ENCODE peak calls at places on chromosome 14, in four cellular contexts. R is endothelial cell, B is MCF 10A, P is PC-9. D is an unnamed sample.

GRCh38 chr14:65224799-65225198 is 122.5 kb upstream of the MAX start:
- DNase-seq in R (no peak), B (peak; percentile 17), P (peak; percentile 18), D (no peak)

GRCh38 chr14:50955373-50956043 is 11.2 kb upstream of the PYGL start:
- DNase-seq in R (peak; percentile 26), B (peak; percentile 98), P (peak; percentile 97), D (peak; percentile 64)

GRCh38 chr14:91067186-91067585 is 6.7 kb upstream of the RPS6KA5 start:
- DNase-seq in R (no peak), B (no peak), P (no peak), D (peak; percentile 81)

GRCh38 chr14:50397461-50398196 is 948 bp upstream of the CDKL1 start:
- DNase-seq in R (no peak), B (peak; percentile 71), P (no peak), D (no peak)

GRCh38 chr14:22666203-22666893 is 22.2 kb upstream of the OR6J1 start:
- DNase-seq in R (no peak), B (no peak), P (no peak), D (no peak)

GRCh38 chr14:50926851-50927386 is 17.4 kb downstream of the PYGL start:
- DNase-seq in R (no peak), B (no peak), P (no peak), D (no peak)

GRCh38 chr14:92507174-92507768 is 6.3 kb upstream of the RIN3 start:
- DNase-seq in R (no peak), B (peak; percentile 35), P (peak; percentile 93), D (no peak)

GRCh38 chr14:54944737-54945391 is 42.2 kb upstream of the GCH1 start:
- DNase-seq in R (no peak), B (no peak), P (no peak), D (no peak)

GRCh38 chr14:87810711-87811110 is 182.3 kb downstream of the GALC start:
- DNase-seq in R (no peak), B (no peak), P (no peak), D (no peak)

GRCh38 chr14:76985540-76986260 is 42.8 kb downstream of the IRF2BPL start:
- DNase-seq in R (no peak), B (no peak), P (peak; percentile 61), D (no peak)

GRCh38 chr14:73026243-73026844 is 562 bp downstream of the ZFYVE1 start:
- DNase-seq in R (no peak), B (no peak), P (no peak), D (no peak)

GRCh38 chr14:70289138-70289537 is 70.3 kb downstream of the COX16 start:
- DNase-seq in R (no peak), B (no peak), P (no peak), D (peak; percentile 81)

GRCh38 chr14:99772371-99773283 is 20.6 kb upstream of the EML1 start:
- DNase-seq in R (no peak), B (no peak), P (peak; percentile 74), D (no peak)

GRCh38 chr14:99331796-99332195 is 59.8 kb upstream of the BCL11B start:
- DNase-seq in R (no peak), B (no peak), P (no peak), D (no peak)

GRCh38 chr14:90276627-90277367 is 20.4 kb downstream of the PSMC1 start:
- DNase-seq in R (no peak), B (no peak), P (no peak), D (peak; percentile 15)

GRCh38 chr14:86055512-86055911 is 525.6 kb downstream of the FLRT2 start:
- DNase-seq in R (no peak), B (peak; percentile 18), P (no peak), D (no peak)

GRCh38 chr14:45284802-45285201 is 31.8 kb upstream of the MIS18BP1 start:
- DNase-seq in R (no peak), B (no peak), P (no peak), D (no peak)

GRCh38 chr14:93744176-93744575 is 44.1 kb downstream of the PRIMA1 start:
- DNase-seq in R (no peak), B (no peak), P (no peak), D (no peak)

GRCh38 chr14:67186789-67187188 is 2.5 kb upstream of the GARIN2 start:
- DNase-seq in R (no peak), B (peak; percentile 35), P (peak; percentile 38), D (peak; percentile 17)

GRCh38 chr14:33647385-33647786 is 303.5 kb downstream of the EGLN3 start:
- DNase-seq in R (no peak), B (peak; percentile 95), P (peak; percentile 87), D (no peak)

GRCh38 chr14:24372701-24373416 is 4.9 kb downstream of the NFATC4 start:
- DNase-seq in R (no peak), B (peak; percentile 57), P (no peak), D (no peak)

GRCh38 chr14:68683326-68683725 is 109.5 kb downstream of the ZFP36L1 start:
- DNase-seq in R (no peak), B (peak; percentile 40), P (no peak), D (no peak)

GRCh38 chr14:44309336-44309735 is 197.7 kb downstream of the FSCB start:
- DNase-seq in R (no peak), B (no peak), P (no peak), D (no peak)

GRCh38 chr14:64510127-64510808 is 5.7 kb downstream of the ZBTB1 start:
- DNase-seq in R (no peak), B (no peak), P (no peak), D (no peak)

GRCh38 chr14:73293782-73294781 is 56.8 kb downstream of the PAPLN start:
- DNase-seq in R (no peak), B (no peak), P (no peak), D (no peak)

GRCh38 chr14:30385925-30386324 is 173.0 kb upstream of the G2E3 start:
- DNase-seq in R (no peak), B (no peak), P (no peak), D (no peak)

GRCh38 chr14:101331141-101331525 is 230.2 kb upstream of the DIO3 start:
- DNase-seq in R (no peak), B (no peak), P (no peak), D (no peak)
- TF ChIP-seq CTCF in R (no peak), B (no peak), P (no peak), D (no peak)

GRCh38 chr14:71721791-71722190 is 210.4 kb upstream of the RGS6 start:
- DNase-seq in R (no peak), B (no peak), P (no peak), D (no peak)

GRCh38 chr14:71722885-71723284 is 209.3 kb upstream of the RGS6 start:
- DNase-seq in R (no peak), B (no peak), P (no peak), D (no peak)

GRCh38 chr14:71716371-71716770 is 215.9 kb upstream of the RGS6 start:
- DNase-seq in R (no peak), B (no peak), P (no peak), D (no peak)

GRCh38 chr14:71725802-71726638 is 206.2 kb upstream of the RGS6 start:
- DNase-seq in R (no peak), B (peak; percentile 79), P (no peak), D (no peak)

DNA sequence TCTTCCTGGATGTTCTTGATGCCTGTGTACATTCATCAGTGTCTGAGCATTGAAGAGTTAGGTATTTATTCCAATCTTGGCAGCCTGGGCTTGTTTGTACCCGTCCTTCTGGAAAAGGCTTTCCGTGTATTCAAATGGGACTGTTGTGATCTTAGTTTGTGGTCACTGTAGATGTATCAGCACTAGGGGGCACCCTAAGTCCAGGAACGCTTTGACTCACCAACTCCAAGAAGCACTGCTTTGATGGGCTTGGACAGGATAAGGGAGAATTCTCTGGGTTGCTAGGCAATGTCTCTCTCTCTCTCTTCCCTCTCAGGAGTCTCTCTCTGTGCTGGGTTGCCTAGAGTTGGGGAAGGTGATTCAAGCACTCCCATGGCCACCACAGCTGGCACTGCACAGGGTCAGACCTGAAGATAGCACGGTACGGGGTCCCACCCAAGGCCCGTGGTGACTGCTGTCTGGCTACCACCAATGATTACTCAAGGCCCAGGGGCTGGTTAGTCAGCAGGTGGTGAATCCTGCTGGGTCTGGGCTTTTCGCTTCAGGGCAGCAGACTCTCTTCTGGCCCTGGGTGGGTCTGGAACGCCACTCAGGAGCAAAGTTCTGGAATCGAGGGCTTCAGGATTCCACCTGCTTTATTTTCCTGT is 211.1 kb upstream of the RGS6 start:
- DNase-seq in R (peak; percentile 65), B (peak; percentile 79), P (no peak), D (peak; percentile 58)
- TF ChIP-seq CTCF in R (peak; percentile 57), B (peak; percentile 53), P (peak; percentile 62), D (peak; percentile 57)

DNA sequence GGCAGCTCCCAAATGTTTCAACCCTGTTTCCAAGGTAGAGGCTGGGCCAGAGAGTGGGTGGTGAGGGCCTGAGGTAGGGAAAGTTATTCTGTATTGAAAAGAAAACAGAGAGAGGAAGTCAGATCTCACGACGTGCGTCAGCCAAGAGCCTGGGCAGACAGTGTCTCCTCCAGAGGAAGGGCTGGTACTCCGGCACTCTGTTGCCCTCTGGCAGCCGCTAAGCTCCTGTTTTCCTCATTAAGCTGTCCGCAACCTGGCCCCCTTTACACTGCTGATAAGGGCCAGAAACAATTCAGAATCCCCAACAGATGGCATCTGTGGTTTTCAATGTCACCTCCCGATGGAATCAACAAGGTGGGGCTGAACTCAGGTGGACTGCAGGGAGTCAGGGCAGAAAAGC is 26.0 kb upstream of the LTBP2 start:
- DNase-seq in R (no peak), B (no peak), P (no peak), D (no peak)
- TF ChIP-seq CTCF in R (no peak), B (no peak), P (no peak), D (no peak)

GRCh38 chr14:21098134-21098891 is at the start of gene ZNF219:
- DNase-seq in R (peak; percentile 48), B (peak; percentile 67), P (no peak), D (peak; percentile 34)
- TF ChIP-seq CTCF in R (no peak), B (no peak), P (no peak), D (no peak)

DNA sequence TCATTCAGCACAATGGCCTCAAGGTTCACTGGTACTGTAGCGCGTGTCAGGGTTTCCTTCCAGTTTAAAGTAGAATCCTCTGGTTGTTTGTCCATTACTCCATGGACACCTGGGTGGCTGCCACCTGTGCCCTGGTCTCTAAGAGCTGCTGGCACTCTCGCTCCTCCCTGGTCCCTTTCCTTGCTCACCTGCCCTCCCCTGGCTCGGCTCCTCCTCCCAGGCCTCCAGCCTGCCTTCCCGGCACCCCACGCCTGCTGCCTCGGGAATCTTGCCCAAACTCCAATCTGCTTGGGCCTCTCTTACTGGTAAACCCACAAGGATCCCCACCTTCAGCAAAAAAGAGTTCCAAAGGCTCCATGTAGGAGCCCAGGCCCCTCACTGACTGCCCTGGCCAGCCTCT is 154.4 kb upstream of the DIO3 start:
- DNase-seq in R (no peak), B (no peak), P (no peak), D (no peak)
- TF ChIP-seq CTCF in R (no peak), B (no peak), P (no peak), D (no peak)

DNA sequence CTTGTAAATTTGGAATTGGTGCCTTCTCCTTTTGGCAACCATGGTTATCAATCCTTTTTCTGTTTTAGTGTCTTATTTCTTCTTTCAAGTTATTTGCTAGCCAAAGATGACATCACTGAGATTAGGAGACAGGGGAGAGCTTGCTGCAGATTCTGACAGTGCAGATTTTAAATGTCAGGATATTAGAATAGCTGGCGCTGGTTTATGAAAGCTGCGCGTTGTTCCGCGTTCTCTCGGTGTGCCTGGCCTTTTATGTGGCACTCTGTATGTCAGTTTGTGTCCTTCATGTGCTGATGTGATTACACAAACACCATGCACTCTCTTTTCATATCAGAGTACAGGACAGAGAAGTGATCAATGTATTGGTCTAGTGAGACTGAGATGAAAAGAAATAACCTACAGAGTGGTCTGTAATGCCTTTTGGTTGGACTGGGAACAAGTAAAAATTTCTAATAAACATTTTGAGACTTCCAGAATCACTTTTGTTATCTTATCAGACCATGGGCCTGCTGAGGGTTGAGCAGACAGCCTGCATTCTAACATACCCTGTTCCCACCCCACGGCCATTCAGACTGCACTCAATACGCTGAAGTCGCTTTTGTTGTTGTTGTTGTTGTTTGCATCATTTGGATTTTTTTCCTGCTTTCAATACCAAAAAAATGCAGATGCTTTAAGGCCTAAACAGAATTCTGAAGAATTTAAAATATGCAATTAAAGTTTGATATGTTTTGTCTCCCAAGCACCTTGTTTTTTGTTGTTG is 49.7 kb upstream of the TRAF3 start:
- DNase-seq in R (no peak), B (no peak), P (no peak), D (no peak)
- TF ChIP-seq CTCF in R (no peak), B (no peak), P (no peak), D (no peak)

D was measured in activated CD8-positive, alpha-beta T cell treated with anti-CD3 and anti-CD28 coated beads for 36 hours.